ENCODE peak calls at places on chromosomes 16 and 17, in five cellular contexts. B, W, L, E and G are unnamed samples.

GRCh38 chr17:82297804-82298537 is 19.4 kb downstream of the CD7 start:
- DNase-seq in L (peak), W (no peak), E (peak), B (peak), G (no peak)

GRCh38 chr16:66335704-66336329 is 30.7 kb upstream of the CDH5 start:
- DNase-seq in B (no peak), E (no peak), W (no peak), L (no peak), G (no peak)

GRCh38 chr17:45048795-45049563 is 2.5 kb downstream of the DCAKD start:
- DNase-seq in E (no peak), L (peak), W (no peak), B (no peak), G (peak)

GRCh38 chr16:64910351-64910750 is 211.5 kb downstream of the CDH11 start:
- DNase-seq in B (peak), L (no peak), W (peak), E (peak), G (no peak)

GRCh38 chr17:9330140-9330902 is 245.3 kb downstream of the STX8 start:
- DNase-seq in B (no peak), E (no peak), L (no peak), W (no peak), G (no peak)

GRCh38 chr16:50185005-50185505 is 31.9 kb downstream of the TENT4B start:
- DNase-seq in L (no peak), E (no peak), B (no peak), W (no peak), G (peak)

GRCh38 chr16:87466975-87467501 is 25.8 kb downstream of the ZCCHC14 start:
- DNase-seq in E (no peak), L (no peak), W (no peak), B (no peak), G (no peak)

GRCh38 chr17:71180801-71181385 is 939.9 kb upstream of the SOX9 start:
- DNase-seq in B (no peak), E (peak), W (peak), L (no peak), G (no peak)

GRCh38 chr16:89241187-89242003 is 23.9 kb downstream of the ZNF778 start:
- DNase-seq in W (peak), E (peak), B (peak), L (peak), G (peak)

GRCh38 chr16:71746442-71747046 is 22.0 kb upstream of the PHLPP2 start:
- DNase-seq in B (no peak), E (peak), L (peak), W (no peak), G (peak)

GRCh38 chr17:68437979-68438877 is 19.1 kb downstream of the WIPI1 start:
- DNase-seq in B (no peak), W (no peak), E (no peak), L (peak), G (peak)

GRCh38 chr16:57533618-57534336 is 2.6 kb downstream of the CCDC102A start:
- DNase-seq in E (no peak), W (no peak), L (no peak), B (no peak), G (no peak)

GRCh38 chr16:52353249-52353648 is 193.7 kb downstream of the TOX3 start:
- DNase-seq in L (no peak), B (no peak), E (no peak), W (no peak), G (no peak)

GRCh38 chr17:43224146-43224705 is 4.2 kb downstream of the CCDC200 start:
- DNase-seq in E (no peak), W (no peak), B (no peak), L (no peak), G (no peak)

GRCh38 chr17:33055171-33055611 is 63.5 kb downstream of the SPACA3 start:
- DNase-seq in W (no peak), E (no peak), B (no peak), L (no peak), G (no peak)

GRCh38 chr17:46120078-46120477 is 73.2 kb downstream of the KANSL1 start:
- DNase-seq in W (no peak), L (no peak), B (no peak), E (no peak), G (no peak)

GRCh38 chr16:27642753-27643152 is 92.8 kb downstream of the KATNIP start:
- DNase-seq in L (peak), B (no peak), E (peak), W (no peak), G (peak)

GRCh38 chr17:55601874-55602364 is 90.7 kb upstream of the SMIM36 start:
- DNase-seq in W (peak), E (peak), B (no peak), L (peak), G (peak)

GRCh38 chr17:66711936-66712335 is 123.0 kb upstream of the CACNG5 start:
- DNase-seq in E (no peak), W (no peak), L (no peak), B (no peak), G (peak)

GRCh38 chr16:85190572-85190971 is 78.3 kb upstream of the CIBAR2 start:
- DNase-seq in E (no peak), B (peak), W (no peak), L (no peak), G (no peak)

GRCh38 chr16:84503751-84504395 is 586 bp downstream of the MEAK7 start:
- DNase-seq in W (no peak), E (no peak), L (no peak), B (peak), G (no peak)

GRCh38 chr17:63370696-63371095 is 75.4 kb downstream of the CYB561 start:
- DNase-seq in W (no peak), E (no peak), L (no peak), B (no peak), G (no peak)

GRCh38 chr17:57669671-57670529 is 75.2 kb downstream of the CCDC182 start:
- DNase-seq in B (no peak), E (no peak), L (no peak), W (no peak), G (no peak)

GRCh38 chr16:53530046-53530445 is 27.0 kb upstream of the AKTIP start:
- DNase-seq in W (peak), E (no peak), L (no peak), B (no peak), G (no peak)

GRCh38 chr17:17391575-17392370 is 85.0 kb upstream of the MED9 start:
- DNase-seq in W (no peak), B (peak), E (no peak), L (peak), G (no peak)

GRCh38 chr17:75720656-75721462 is at the start of gene ITGB4:
- DNase-seq in W (peak), L (peak), B (no peak), E (no peak), G (peak)

GRCh38 chr16:57600048-57600835 is 28.2 kb upstream of the ADGRG1 start:
- DNase-seq in E (peak), B (peak), W (peak), L (peak), G (peak)

GRCh38 chr17:56174421-56174820 is 21.1 kb downstream of the ANKFN1 start:
- DNase-seq in L (no peak), E (no peak), W (no peak), B (no peak), G (no peak)

GRCh38 chr16:66508914-66509496 is 40.9 kb downstream of the TK2 start:
- DNase-seq in W (no peak), L (no peak), B (no peak), E (no peak), G (no peak)